ENCODE peak calls at places on chromosomes 4 and X, in seven cellular contexts. X, V, I, N, O, R and Q are unnamed samples.

GRCh38 chr4:58766763-58767162 is 1656.6 kb upstream of the IGFBP7 start:
- DNase-seq in X (no peak), V (no peak), I (no peak), N (no peak), O (no peak), R (no peak), Q (no peak)

GRCh38 chr4:37648084-37648817 is 37.9 kb downstream of the RELL1 start:
- DNase-seq in X (peak; percentile 86), V (no peak), I (peak; percentile 36), N (peak; percentile 71), O (no peak), R (peak; percentile 96), Q (no peak)

GRCh38 chr4:1002631-1003251 is 8.7 kb upstream of the FGFRL1 start:
- DNase-seq in X (no peak), V (no peak), I (no peak), N (no peak), O (no peak), R (no peak), Q (no peak)

GRCh38 chrX:42978655-42979379 is 200.9 kb upstream of the PPP1R2C start:
- DNase-seq in X (no peak), V (no peak), I (no peak), N (no peak), O (no peak), R (no peak), Q (no peak)

GRCh38 chrX:80216086-80216485 is 201.5 kb downstream of the TBX22 start:
- DNase-seq in X (no peak), V (no peak), I (no peak), N (no peak), O (no peak), R (no peak), Q (no peak)

GRCh38 chrX:127011629-127012028 is 192.1 kb downstream of the PRR32 start:
- DNase-seq in X (no peak), V (no peak), I (no peak), N (no peak), O (no peak), R (no peak), Q (no peak)

GRCh38 chr4:15742637-15743036 is 35.5 kb upstream of the CD38 start:
- DNase-seq in X (no peak), V (no peak), I (no peak), N (no peak), O (no peak), R (no peak), Q (no peak)

GRCh38 chr4:40843696-40844095 is 93.9 kb downstream of the NSUN7 start:
- DNase-seq in X (no peak), V (no peak), I (no peak), N (peak; percentile 7), O (no peak), R (no peak), Q (no peak)

GRCh38 chrX:14449773-14450172 is 79.6 kb upstream of the GLRA2 start:
- DNase-seq in X (no peak), V (no peak), I (no peak), N (no peak), O (no peak), R (no peak), Q (no peak)

GRCh38 chr4:4694296-4694772 is 152.5 kb upstream of the STX18 start:
- DNase-seq in X (peak; percentile 60), V (no peak), I (peak; percentile 43), N (no peak), O (no peak), R (peak; percentile 23), Q (no peak)

GRCh38 chr4:186557061-186557460 is 1.7 kb upstream of the MTNR1A start:
- DNase-seq in X (no peak), V (no peak), I (no peak), N (no peak), O (no peak), R (no peak), Q (no peak)

GRCh38 chr4:111475001-111475400 is 670.3 kb upstream of the FAM241A start:
- DNase-seq in X (no peak), V (no peak), I (no peak), N (no peak), O (peak; percentile 38), R (peak; percentile 39), Q (no peak)

GRCh38 chrX:97685753-97686152 is 802.0 kb downstream of the RPA4 start:
- DNase-seq in X (no peak), V (no peak), I (no peak), N (no peak), O (no peak), R (peak; percentile 40), Q (peak; percentile 39)

GRCh38 chr4:38560763-38561558 is 103.0 kb upstream of the KLF3 start:
- DNase-seq in X (no peak), V (no peak), I (no peak), N (no peak), O (no peak), R (no peak), Q (peak; percentile 32)

GRCh38 chrX:120446503-120446902 is 22.6 kb downstream of the LAMP2 start:
- DNase-seq in X (no peak), V (no peak), I (no peak), N (no peak), O (no peak), R (peak; percentile 59), Q (no peak)

GRCh38 chrX:134013092-134013497 is 27.7 kb upstream of the GPC3 start:
- DNase-seq in X (no peak), V (no peak), I (no peak), N (no peak), O (no peak), R (no peak), Q (no peak)

GRCh38 chr4:100367451-100367850 is 150.4 kb downstream of the EMCN start:
- DNase-seq in X (no peak), V (no peak), I (no peak), N (no peak), O (no peak), R (peak; percentile 63), Q (no peak)

GRCh38 chrX:15960237-15960636 is 105.6 kb upstream of the AP1S2 start:
- DNase-seq in X (no peak), V (no peak), I (no peak), N (no peak), O (no peak), R (no peak), Q (no peak)

GRCh38 chrX:153303276-153304262 is 18.0 kb downstream of the PNMA6F start:
- DNase-seq in X (no peak), V (no peak), I (no peak), N (no peak), O (no peak), R (no peak), Q (no peak)

GRCh38 chr4:3644849-3645627 is 112.8 kb upstream of the LRPAP1 start:
- DNase-seq in X (no peak), V (no peak), I (no peak), N (no peak), O (no peak), R (no peak), Q (no peak)

DNA sequence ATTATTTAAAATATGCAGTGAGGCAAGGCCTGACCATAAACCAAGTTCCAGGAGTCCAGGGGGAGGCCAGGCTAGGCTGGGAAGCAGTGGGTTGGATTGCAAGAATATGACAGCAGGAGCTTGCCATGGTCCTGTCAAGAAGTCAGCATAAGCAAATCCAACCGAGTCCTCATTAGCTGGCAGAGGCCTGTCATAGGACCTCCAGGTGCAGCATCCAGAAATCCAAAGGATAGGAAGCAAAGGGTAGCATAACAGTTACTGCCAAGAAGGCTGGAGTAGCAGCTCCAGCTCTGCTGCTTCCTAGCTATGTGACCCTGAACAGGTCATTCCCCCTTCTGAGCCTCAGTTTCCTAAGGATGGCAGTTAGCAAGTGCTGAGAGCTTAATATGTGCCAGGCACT is 13.4 kb downstream of the PJA1 start:
- DNase-seq in X (no peak), V (no peak), I (no peak), N (no peak), O (no peak), R (no peak), Q (no peak)
- H3K4me1 ChIP-seq in X (no peaks in the 10 kb centered on the region), V (no peaks in the 10 kb centered on the region), I (no peaks in the 10 kb centered on the region), N (no peaks in the 10 kb centered on the region), O (peaks cover 20% of the 10 kb centered on the region), R (no peaks in the 10 kb centered on the region), Q (no peaks in the 10 kb centered on the region)

GRCh38 chrX:75295641-75296040 is 21.8 kb downstream of the UPRT start:
- DNase-seq in X (no peak), V (no peak), I (no peak), N (no peak), O (no peak), R (no peak), Q (no peak)

GRCh38 chrX:75297508-75297907 is 23.6 kb downstream of the UPRT start:
- DNase-seq in X (no peak), V (no peak), I (no peak), N (no peak), O (no peak), R (no peak), Q (no peak)

GRCh38 chrX:75303795-75304194 is 29.9 kb downstream of the UPRT start:
- DNase-seq in X (no peak), V (no peak), I (no peak), N (no peak), O (no peak), R (peak; percentile 70), Q (no peak)

GRCh38 chrX:75301060-75301459 is 27.2 kb downstream of the UPRT start:
- DNase-seq in X (no peak), V (no peak), I (no peak), N (no peak), O (no peak), R (peak; percentile 8), Q (no peak)
- H3K27me3 ChIP-seq in X (no peaks in the 10 kb centered on the region), V (no peaks in the 10 kb centered on the region), I (no peaks in the 10 kb centered on the region), N (no peaks in the 10 kb centered on the region), O (no peaks in the 10 kb centered on the region), R (peaks cover 1% of the 10 kb centered on the region), Q (no peaks in the 10 kb centered on the region)

GRCh38 chr4:77026322-77026704 is 49.5 kb downstream of the CCNI start:
- DNase-seq in X (no peak), V (no peak), I (no peak), N (no peak), O (no peak), R (no peak), Q (no peak)

GRCh38 chr4:77031544-77031943 is 44.2 kb downstream of the CCNI start:
- DNase-seq in X (no peak), V (no peak), I (no peak), N (no peak), O (no peak), R (no peak), Q (peak; percentile 69)

GRCh38 chr4:77025643-77026321 is 50.0 kb downstream of the CCNI start:
- DNase-seq in X (no peak), V (no peak), I (no peak), N (no peak), O (no peak), R (peak; percentile 50), Q (no peak)

GRCh38 chr4:77023920-77024319 is 51.9 kb downstream of the CCNI start:
- DNase-seq in X (no peak), V (no peak), I (no peak), N (no peak), O (no peak), R (no peak), Q (no peak)

DNA sequence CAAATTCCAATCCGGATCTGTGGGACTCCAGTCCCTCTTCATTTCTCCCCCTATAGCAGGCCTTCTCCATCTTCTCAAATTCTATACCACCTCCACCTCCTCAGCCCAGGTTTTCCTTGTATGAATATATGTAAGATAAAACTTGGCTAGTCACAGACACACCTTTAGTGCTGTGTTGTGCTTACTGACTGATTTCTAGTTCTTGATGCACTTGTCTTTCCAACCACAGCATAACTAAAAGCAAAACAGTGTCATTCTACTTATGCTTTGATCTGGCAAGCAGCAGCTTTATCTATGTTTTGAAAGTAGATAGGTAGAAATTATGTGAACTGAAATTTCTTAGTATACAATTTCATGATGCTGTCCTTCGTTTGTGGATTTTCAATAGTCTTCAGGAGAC is 47.5 kb downstream of the CCNI start:
- DNase-seq in X (no peak), V (no peak), I (no peak), N (no peak), O (no peak), R (no peak), Q (no peak)
- H3K36me3 ChIP-seq in X (peaks cover 4% of the 10 kb centered on the region), V (peaks cover 87% of the 10 kb centered on the region), I (peaks cover 77% of the 10 kb centered on the region), N (peaks cover 22% of the 10 kb centered on the region), O (peaks cover 99% of the 10 kb centered on the region), R (peaks cover 67% of the 10 kb centered on the region), Q (peaks cover 12% of the 10 kb centered on the region)

GRCh38 chr4:152590179-152591031 is 54.5 kb upstream of the FBXW7 start:
- DNase-seq in X (no peak), V (no peak), I (no peak), N (peak; percentile 69), O (no peak), R (peak; percentile 89), Q (no peak)
- H3K4me1 ChIP-seq in X (no peaks in the 10 kb centered on the region), V (no peaks in the 10 kb centered on the region), I (peaks cover 21% of the 10 kb centered on the region), N (peaks cover 25% of the 10 kb centered on the region), O (peaks cover 8% of the 10 kb centered on the region), R (peaks cover 9% of the 10 kb centered on the region), Q (peaks cover 18% of the 10 kb centered on the region)